ENCODE peak calls at places on chromosomes 13 and 19, in six cellular contexts. F is tibial artery, I is tibial nerve, H is astrocyte, U is kidney, J is heart left ventricle. L is an unnamed sample. For H3K4me1, the result is how much of the 10 kb centered on the place peaks cover.

GRCh38 chr19:7861619-7862412 is 12.4 kb downstream of the PRR36 start:
- DNase-seq in F (no peak), I (no peak), H (no peak), U (peak), J (no peak), L (no peak)

GRCh38 chr13:60135344-60135743 is 28.4 kb downstream of the DIAPH3 start:
- DNase-seq in F (no peak), I (no peak), H (no peak), U (no peak), J (no peak), L (no peak)

GRCh38 chr19:1672038-1672768 is 19.8 kb upstream of the TCF3 start:
- DNase-seq in F (no peak), I (no peak), H (no peak), U (peak), J (no peak), L (peak)

GRCh38 chr19:6003976-6004375 is 26.0 kb upstream of the RANBP3 start:
- DNase-seq in F (no peak), I (no peak), H (no peak), U (no peak), J (no peak), L (no peak)

GRCh38 chr19:5593963-5594255 is 26.2 kb upstream of the TINCR start:
- DNase-seq in F (no peak), I (no peak), H (no peak), U (peak), J (no peak), L (no peak)

GRCh38 chr13:99278843-99279242 is 20.7 kb upstream of the GPR18 start:
- DNase-seq in F (no peak), I (no peak), H (no peak), U (no peak), J (no peak), L (no peak)

GRCh38 chr19:44552324-44552723 is 22.8 kb upstream of the CEACAM20 start:
- DNase-seq in F (no peak), I (no peak), H (no peak), U (no peak), J (no peak), L (no peak)

GRCh38 chr13:54945978-54946377 is 1917.4 kb downstream of the OLFM4 start:
- DNase-seq in F (no peak), I (no peak), H (no peak), U (no peak), J (no peak), L (no peak)

GRCh38 chr13:78657699-78658629 is 991 bp downstream of the OBI1 start:
- DNase-seq in F (no peak), I (no peak), H (no peak), U (no peak), J (no peak), L (no peak)

GRCh38 chr13:79307866-79308298 is 98.2 kb downstream of the RBM26 start:
- DNase-seq in F (no peak), I (no peak), H (peak), U (no peak), J (no peak), L (no peak)

GRCh38 chr19:10748924-10749434 is 31.1 kb downstream of the DNM2 start:
- DNase-seq in F (no peak), I (no peak), H (peak), U (peak), J (no peak), L (peak)

GRCh38 chr13:50357136-50357535 is 341.9 kb downstream of the KCNRG start:
- DNase-seq in F (no peak), I (no peak), H (no peak), U (no peak), J (no peak), L (no peak)

GRCh38 chr13:83881031-83881727 is 1.1 kb downstream of the SLITRK1 start:
- DNase-seq in F (no peak), I (no peak), H (no peak), U (no peak), J (no peak), L (no peak)

GRCh38 chr13:46595136-46595917 is 42.4 kb downstream of the LRCH1 start:
- DNase-seq in F (no peak), I (no peak), H (peak), U (no peak), J (no peak), L (no peak)

GRCh38 chr19:28685802-28686201 is 527.1 kb downstream of the UQCRFS1 start:
- DNase-seq in F (no peak), I (no peak), H (no peak), U (no peak), J (no peak), L (no peak)

GRCh38 chr13:50376895-50377575 is 361.8 kb downstream of the KCNRG start:
- DNase-seq in F (no peak), I (no peak), H (no peak), U (no peak), J (no peak), L (no peak)

GRCh38 chr13:46743191-46743590 is 53.8 kb downstream of the ESD start:
- DNase-seq in F (no peak), I (no peak), H (peak), U (no peak), J (no peak), L (no peak)

GRCh38 chr19:48726573-48726972 is 7.0 kb upstream of the MAMSTR start:
- DNase-seq in F (no peak), I (no peak), H (no peak), U (no peak), J (no peak), L (no peak)

GRCh38 chr19:3621689-3622088 is 4.9 kb downstream of the CACTIN start:
- DNase-seq in F (no peak), I (no peak), H (no peak), U (peak), J (no peak), L (no peak)

GRCh38 chr19:44617481-44617880 is 4.1 kb downstream of the IGSF23 start:
- DNase-seq in F (no peak), I (no peak), H (peak), U (no peak), J (no peak), L (no peak)

GRCh38 chr19:13040916-13041292 is 45.6 kb downstream of the NFIX start:
- DNase-seq in F (no peak), I (no peak), H (no peak), U (no peak), J (no peak), L (no peak)

GRCh38 chr13:108776650-108777049 is 147.2 kb downstream of the MYO16 start:
- DNase-seq in F (no peak), I (no peak), H (no peak), U (no peak), J (no peak), L (no peak)

GRCh38 chr13:19818223-19818842 is 35.6 kb upstream of the PSPC1 start:
- DNase-seq in F (peak), I (no peak), H (no peak), U (peak), J (peak), L (peak)

GRCh38 chr13:107977175-107977574 is 238.2 kb downstream of the LIG4 start:
- DNase-seq in F (no peak), I (no peak), H (no peak), U (no peak), J (no peak), L (no peak)

GRCh38 chr13:114235697-114236096 is 1.0 kb downstream of the CDC16 start:
- DNase-seq in F (no peak), I (no peak), H (no peak), U (no peak), J (no peak), L (no peak)

GRCh38 chr19:9431475-9431874 is 3.9 kb downstream of the ZNF266 start:
- DNase-seq in F (no peak), I (no peak), H (no peak), U (no peak), J (peak), L (peak)

GRCh38 chr13:87736849-87737400 is 65.8 kb downstream of the SLITRK5 start:
- DNase-seq in F (no peak), I (no peak), H (no peak), U (no peak), J (no peak), L (no peak)

GRCh38 chr13:39025433-39025839 is 12.5 kb downstream of the PROSER1 start:
- DNase-seq in F (no peak), I (no peak), H (no peak), U (no peak), J (no peak), L (no peak)

GRCh38 chr13:49636705-49637104 is 8.4 kb downstream of the ARL11 start:
- DNase-seq in F (no peak), I (no peak), H (no peak), U (no peak), J (no peak), L (no peak)

GRCh38 chr19:17322854-17323253 is 11.8 kb downstream of the ANO8 start:
- DNase-seq in F (no peak), I (no peak), H (no peak), U (peak), J (no peak), L (no peak)

GRCh38 chr13:81676008-81676407 is 1335.1 kb upstream of the SPRY2 start:
- DNase-seq in F (no peak), I (no peak), H (no peak), U (no peak), J (no peak), L (no peak)

GRCh38 chr13:103557878-103558277 is 491.7 kb upstream of the SLC10A2 start:
- DNase-seq in F (no peak), I (no peak), H (no peak), U (no peak), J (no peak), L (no peak)

GRCh38 chr19:35160629-35161433 is 6.3 kb downstream of the FXYD5 start:
- DNase-seq in F (no peak), I (no peak), H (no peak), U (no peak), J (no peak), L (no peak)

GRCh38 chr13:51435002-51435578 is 17.7 kb downstream of the INTS6 start:
- DNase-seq in F (no peak), I (no peak), H (no peak), U (no peak), J (no peak), L (no peak)

GRCh38 chr13:28626266-28626665 is 32.7 kb upstream of the POMP start:
- DNase-seq in F (no peak), I (no peak), H (no peak), U (no peak), J (no peak), L (no peak)

GRCh38 chr13:46521921-46522691 is 30.9 kb upstream of the LRCH1 start:
- DNase-seq in F (no peak), I (no peak), H (no peak), U (no peak), J (peak), L (no peak)

GRCh38 chr19:17337675-17338439 is 504 bp downstream of the GTPBP3 start:
- DNase-seq in F (no peak), I (no peak), H (no peak), U (peak), J (no peak), L (peak)

GRCh38 chr13:89514534-89515312 is 1832.8 kb upstream of the MIR17HG start:
- DNase-seq in F (no peak), I (no peak), H (peak), U (no peak), J (peak), L (no peak)

GRCh38 chr19:46693760-46694159 is 23.2 kb downstream of the PRKD2 start:
- DNase-seq in F (no peak), I (no peak), H (no peak), U (no peak), J (no peak), L (no peak)

GRCh38 chr13:36858285-36858684 is 39.3 kb downstream of the RFXAP start:
- DNase-seq in F (no peak), I (peak), H (peak), U (no peak), J (no peak), L (no peak)
- TF ChIP-seq CTCF in F (peak), I (no peak), H (peak), U (peak), J (peak), L (no peak)

DNA sequence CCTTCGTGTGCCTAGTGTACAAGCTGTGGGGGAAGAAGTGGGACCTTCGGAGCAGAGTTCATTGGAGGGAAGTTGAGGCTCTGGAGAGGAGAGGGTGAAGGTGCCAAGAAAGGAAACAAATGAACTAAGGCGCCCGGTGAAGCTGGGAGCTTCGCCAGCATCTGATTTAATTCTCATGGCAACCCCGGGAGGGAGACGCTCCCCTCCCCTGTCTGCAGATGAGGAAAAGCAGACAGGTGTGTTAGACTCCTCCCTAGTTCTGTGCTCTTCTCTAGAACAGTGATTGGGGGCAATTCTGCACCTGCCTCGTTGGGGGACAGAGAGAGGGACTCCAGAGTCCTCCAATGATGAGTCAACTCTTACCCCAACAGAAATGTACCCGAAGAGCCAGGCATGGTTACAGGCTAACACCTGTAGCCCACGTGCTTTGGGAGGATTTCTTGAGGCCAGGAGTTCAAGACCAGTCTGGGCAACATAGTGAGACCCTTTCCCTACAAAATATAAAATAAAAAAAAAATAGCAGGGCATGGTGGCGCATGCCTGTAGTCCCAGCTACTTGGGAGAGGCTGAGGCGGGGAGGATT is 4.2 kb downstream of the SSC5D start:
- DNase-seq in F (no peak), I (no peak), H (no peak), U (no peak), J (no peak), L (no peak)
- H3K4me1 ChIP-seq in F (under half), I (under half), H (under half), U (under half), J (under half), L (under half)

DNA sequence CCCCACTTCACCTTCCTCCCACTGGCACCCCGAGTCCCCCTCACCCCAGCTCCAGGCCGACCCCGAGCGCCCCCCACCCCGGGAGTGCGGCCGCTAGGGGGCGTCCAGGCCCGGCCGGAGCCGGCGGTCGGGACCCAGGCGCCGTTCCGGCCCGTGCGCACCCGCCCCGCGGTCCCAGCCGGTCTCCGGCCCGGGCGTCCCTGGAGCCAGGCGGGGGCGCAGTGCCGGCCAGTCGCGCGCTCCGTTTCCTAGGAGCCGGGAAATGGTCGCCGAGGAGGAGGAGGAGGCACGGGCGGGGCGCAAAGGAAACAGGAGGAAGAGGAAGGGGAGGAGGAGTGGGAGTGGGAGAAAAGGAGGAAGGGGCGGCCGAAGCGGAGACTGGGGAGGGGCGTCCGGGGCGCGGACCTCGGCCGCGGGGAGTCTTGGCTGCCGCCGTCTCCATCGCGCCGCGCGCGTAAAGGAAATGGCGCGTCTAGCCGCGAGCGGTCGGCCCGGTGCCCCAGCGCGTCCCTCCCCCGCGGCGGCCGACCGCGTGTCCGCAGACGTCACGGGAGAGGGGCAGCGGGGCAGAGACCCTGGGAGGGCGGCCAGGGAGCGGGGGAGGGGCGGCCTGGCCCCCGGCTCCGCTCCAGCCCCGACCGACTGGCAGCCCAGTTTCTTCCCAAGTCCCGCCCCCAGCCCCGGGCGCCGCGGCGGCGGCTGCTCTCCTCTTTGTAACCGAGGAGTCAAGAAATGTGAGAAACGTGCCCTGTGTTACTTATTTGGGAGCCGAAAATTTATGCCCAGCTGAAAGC is 1.1 kb upstream of the KCTD15 start:
- DNase-seq in F (peak), I (peak), H (peak), U (peak), J (peak), L (peak)
- TF ChIP-seq CTCF in F (peak), I (peak), H (peak), U (peak), J (peak), L (peak)

GRCh38 chr13:32037471-32037870 is 5.9 kb downstream of the FRY start:
- DNase-seq in F (no peak), I (no peak), H (no peak), U (no peak), J (no peak), L (no peak)
- H3K4me1 ChIP-seq in F (under half), I (under half), H (under half), U (under half), J (under half), L (under half)

GRCh38 chr13:110617326-110618072 is 2.2 kb downstream of the NAXD start:
- DNase-seq in F (no peak), I (peak), H (peak), U (no peak), J (no peak), L (no peak)
- TF ChIP-seq CTCF in F (no peak), I (no peak), H (no peak), U (no peak), J (no peak), L (no peak)

GRCh38 chr19:43468354-43469159 is 3.1 kb upstream of the LYPD3 start:
- DNase-seq in F (no peak), I (no peak), H (no peak), U (no peak), J (no peak), L (no peak)

GRCh38 chr19:43469160-43469480 is 3.7 kb upstream of the LYPD3 start:
- DNase-seq in F (no peak), I (no peak), H (no peak), U (peak), J (no peak), L (no peak)

GRCh38 chr19:43467730-43468129 is 2.3 kb upstream of the LYPD3 start:
- DNase-seq in F (no peak), I (no peak), H (peak), U (no peak), J (no peak), L (no peak)

GRCh38 chr19:43470288-43470687 is 4.9 kb upstream of the LYPD3 start:
- DNase-seq in F (no peak), I (no peak), H (peak), U (peak), J (no peak), L (no peak)

DNA sequence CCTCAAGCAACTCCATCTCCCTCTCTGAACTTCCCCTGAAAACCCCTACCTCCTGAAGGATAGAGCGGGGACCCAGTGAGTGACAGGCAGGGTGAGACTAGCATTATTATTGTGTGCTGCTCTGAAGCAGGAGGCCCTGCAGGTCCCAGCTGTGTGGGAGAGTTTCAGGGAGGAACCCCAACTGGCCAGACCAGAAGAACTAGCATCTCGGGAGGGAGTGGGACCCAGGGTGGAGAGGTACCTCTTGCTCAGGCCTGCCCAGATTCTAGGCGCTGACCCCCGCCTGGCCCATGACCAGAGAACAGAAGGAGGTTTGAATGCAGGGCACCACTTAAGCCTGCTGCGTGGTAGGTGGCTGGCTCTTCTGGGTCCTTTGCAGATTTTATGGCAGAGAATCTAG is 5.7 kb upstream of the LYPD3 start:
- DNase-seq in F (no peak), I (no peak), H (no peak), U (no peak), J (no peak), L (no peak)
- H3K4me1 ChIP-seq in F (under half), I (under half), H (under half), U (under half), J (under half), L (under half)

L was measured in mucosa of descending colon.